ENCODE peak calls at places on chromosome X, in eight cellular contexts. One of them, this sample, is unnamed.

GRCh38 chrX:73758253-73758652 is 195.3 kb downstream of the CHIC1 start:
- DNase-seq in ovary: no peak
- DNase-seq in epithelial cell of esophagus: no peak
- DNase-seq in DND-41: no peak
- DNase-seq in astrocyte of the cerebellum: no peak
- DNase-seq in CD8-positive, alpha-beta T cell: no peak
- DNase-seq in cardiac muscle cell: no peak
- DNase-seq in transverse colon: no peak
- DNase-seq in this sample: no peak

GRCh38 chrX:81336455-81337144 is 134.7 kb downstream of the SH3BGRL start:
- DNase-seq in ovary: no peak
- DNase-seq in epithelial cell of esophagus: no peak
- DNase-seq in DND-41: no peak
- DNase-seq in astrocyte of the cerebellum: no peak
- DNase-seq in CD8-positive, alpha-beta T cell: no peak
- DNase-seq in cardiac muscle cell: no peak
- DNase-seq in transverse colon: no peak
- DNase-seq in this sample: no peak

GRCh38 chrX:106894392-106894909 is 8.7 kb downstream of the RIPPLY1 start:
- DNase-seq in ovary: peak
- DNase-seq in epithelial cell of esophagus: peak
- DNase-seq in DND-41: peak
- DNase-seq in astrocyte of the cerebellum: peak
- DNase-seq in CD8-positive, alpha-beta T cell: peak
- DNase-seq in cardiac muscle cell: peak
- DNase-seq in transverse colon: peak
- DNase-seq in this sample: peak

GRCh38 chrX:82648062-82648461 is 860.0 kb upstream of the POU3F4 start:
- DNase-seq in ovary: no peak
- DNase-seq in epithelial cell of esophagus: peak
- DNase-seq in DND-41: no peak
- DNase-seq in astrocyte of the cerebellum: peak
- DNase-seq in CD8-positive, alpha-beta T cell: no peak
- DNase-seq in cardiac muscle cell: no peak
- DNase-seq in transverse colon: no peak
- DNase-seq in this sample: no peak

GRCh38 chrX:108415891-108416290 is 22.3 kb downstream of the COL4A6 start:
- DNase-seq in ovary: no peak
- DNase-seq in epithelial cell of esophagus: no peak
- DNase-seq in DND-41: no peak
- DNase-seq in astrocyte of the cerebellum: peak
- DNase-seq in CD8-positive, alpha-beta T cell: no peak
- DNase-seq in cardiac muscle cell: no peak
- DNase-seq in transverse colon: no peak
- DNase-seq in this sample: no peak

GRCh38 chrX:53456254-53456653 is 22.1 kb upstream of the HSD17B10 start:
- DNase-seq in ovary: no peak
- DNase-seq in epithelial cell of esophagus: peak
- DNase-seq in DND-41: no peak
- DNase-seq in astrocyte of the cerebellum: no peak
- DNase-seq in CD8-positive, alpha-beta T cell: no peak
- DNase-seq in cardiac muscle cell: no peak
- DNase-seq in transverse colon: no peak
- DNase-seq in this sample: no peak

GRCh38 chrX:126063984-126064383 is 102.1 kb downstream of the DCAF12L2 start:
- DNase-seq in ovary: no peak
- DNase-seq in epithelial cell of esophagus: no peak
- DNase-seq in DND-41: no peak
- DNase-seq in astrocyte of the cerebellum: no peak
- DNase-seq in CD8-positive, alpha-beta T cell: no peak
- DNase-seq in cardiac muscle cell: no peak
- DNase-seq in transverse colon: no peak
- DNase-seq in this sample: no peak

GRCh38 chrX:71367396-71367795 is 1.2 kb downstream of the TAF1 start:
- DNase-seq in ovary: no peak
- DNase-seq in epithelial cell of esophagus: no peak
- DNase-seq in DND-41: no peak
- DNase-seq in astrocyte of the cerebellum: no peak
- DNase-seq in CD8-positive, alpha-beta T cell: no peak
- DNase-seq in cardiac muscle cell: no peak
- DNase-seq in transverse colon: no peak
- DNase-seq in this sample: no peak

GRCh38 chrX:35382966-35383365 is 415.2 kb upstream of the MAGEB16 start:
- DNase-seq in ovary: no peak
- DNase-seq in epithelial cell of esophagus: no peak
- DNase-seq in DND-41: no peak
- DNase-seq in astrocyte of the cerebellum: no peak
- DNase-seq in CD8-positive, alpha-beta T cell: no peak
- DNase-seq in cardiac muscle cell: no peak
- DNase-seq in transverse colon: no peak
- DNase-seq in this sample: no peak

GRCh38 chrX:152821145-152821765 is 9.3 kb downstream of the CETN2 start:
- DNase-seq in ovary: no peak
- DNase-seq in epithelial cell of esophagus: peak
- DNase-seq in DND-41: peak
- DNase-seq in astrocyte of the cerebellum: peak
- DNase-seq in CD8-positive, alpha-beta T cell: no peak
- DNase-seq in cardiac muscle cell: peak
- DNase-seq in transverse colon: peak
- DNase-seq in this sample: no peak

GRCh38 chrX:68834371-68835103 is 5.7 kb downstream of the EFNB1 start:
- DNase-seq in ovary: no peak
- DNase-seq in epithelial cell of esophagus: no peak
- DNase-seq in DND-41: no peak
- DNase-seq in astrocyte of the cerebellum: no peak
- DNase-seq in CD8-positive, alpha-beta T cell: no peak
- DNase-seq in cardiac muscle cell: no peak
- DNase-seq in transverse colon: no peak
- DNase-seq in this sample: no peak
- H3K4me3 ChIP-seq in ovary: no peak
- H3K4me3 ChIP-seq in epithelial cell of esophagus: peak
- H3K4me3 ChIP-seq in DND-41: no peak
- H3K4me3 ChIP-seq in astrocyte of the cerebellum: no peak
- H3K4me3 ChIP-seq in CD8-positive, alpha-beta T cell: no peak
- H3K4me3 ChIP-seq in cardiac muscle cell: no peak
- H3K4me3 ChIP-seq in transverse colon: no peak
- H3K4me3 ChIP-seq in this sample: no peak

DNA sequence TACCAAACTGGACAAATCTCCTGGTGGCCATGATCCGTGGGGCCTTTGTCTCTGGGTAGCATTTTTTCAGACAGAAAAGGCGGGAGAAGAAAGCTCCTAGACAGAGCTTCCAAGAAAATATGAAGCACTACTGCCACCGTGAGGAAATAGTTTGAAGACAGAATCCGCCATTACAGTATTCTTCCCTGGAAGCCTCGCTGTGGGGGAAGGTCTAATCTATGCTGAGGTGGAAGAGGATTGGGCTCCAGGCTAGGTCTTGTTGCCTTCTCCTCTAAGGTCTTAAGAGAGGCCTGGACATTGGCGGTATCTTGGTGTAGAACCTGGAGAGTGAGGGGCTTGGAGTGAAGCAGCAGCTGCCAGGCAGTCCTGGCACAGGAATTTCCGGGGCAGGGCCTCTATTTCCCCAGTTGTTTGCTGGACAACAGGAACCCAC is 218.9 kb downstream of the OR13H1 start:
- DNase-seq in ovary: peak
- DNase-seq in epithelial cell of esophagus: no peak
- DNase-seq in DND-41: no peak
- DNase-seq in astrocyte of the cerebellum: peak
- DNase-seq in CD8-positive, alpha-beta T cell: no peak
- DNase-seq in cardiac muscle cell: no peak
- DNase-seq in transverse colon: peak
- DNase-seq in this sample: peak
- TF ChIP-seq CTCF in ovary: peak
- TF ChIP-seq CTCF in epithelial cell of esophagus: no peak
- TF ChIP-seq CTCF in DND-41: no peak
- TF ChIP-seq CTCF in astrocyte of the cerebellum: peak
- TF ChIP-seq CTCF in CD8-positive, alpha-beta T cell: no peak
- TF ChIP-seq CTCF in cardiac muscle cell: no peak
- TF ChIP-seq CTCF in transverse colon: peak
- TF ChIP-seq CTCF in this sample: no peak

DNA sequence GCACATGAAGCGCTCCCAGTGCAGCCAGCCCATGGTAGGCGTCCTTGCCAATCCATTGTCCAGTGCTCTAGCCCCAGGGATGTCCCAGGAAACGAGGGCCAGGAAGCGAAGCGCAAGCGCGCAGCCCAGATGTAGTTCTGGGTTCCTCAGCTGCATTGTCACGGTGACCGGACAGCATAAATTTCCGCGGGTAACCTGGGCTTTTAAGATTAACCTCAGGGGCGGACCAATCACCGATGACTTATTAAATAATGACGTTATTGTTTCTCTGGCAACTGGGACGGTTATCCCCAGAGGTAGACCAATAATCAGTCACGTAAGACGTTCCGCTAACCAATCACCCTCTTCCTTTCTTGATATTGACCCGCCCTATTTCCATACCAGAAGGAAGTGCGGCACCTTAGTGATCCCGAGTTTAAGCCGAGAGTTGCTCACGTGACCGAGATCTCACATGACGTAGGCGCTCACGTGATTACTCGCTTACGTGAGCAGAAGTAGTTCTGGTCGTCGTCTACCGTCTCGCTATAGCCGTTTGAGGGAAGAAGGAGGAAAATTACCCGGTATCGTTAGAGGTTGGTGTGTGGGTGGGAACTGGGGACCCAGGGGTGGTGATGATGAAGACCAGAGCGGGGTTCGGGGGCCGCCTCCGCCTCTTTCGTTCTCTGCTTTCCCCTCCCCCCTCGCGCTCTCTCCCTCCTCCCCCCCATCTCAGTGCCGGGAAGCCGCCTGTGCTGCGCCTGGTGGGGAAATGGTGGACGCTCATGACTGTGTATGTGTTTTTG is at the start of the genes GLA and HNRNPH2:
- DNase-seq in ovary: peak
- DNase-seq in epithelial cell of esophagus: peak
- DNase-seq in DND-41: peak
- DNase-seq in astrocyte of the cerebellum: peak
- DNase-seq in CD8-positive, alpha-beta T cell: peak
- DNase-seq in cardiac muscle cell: peak
- DNase-seq in transverse colon: peak
- DNase-seq in this sample: peak
- H3K4me3 ChIP-seq in ovary: peak
- H3K4me3 ChIP-seq in epithelial cell of esophagus: peak
- H3K4me3 ChIP-seq in DND-41: peak
- H3K4me3 ChIP-seq in astrocyte of the cerebellum: peak
- H3K4me3 ChIP-seq in CD8-positive, alpha-beta T cell: peak
- H3K4me3 ChIP-seq in cardiac muscle cell: peak
- H3K4me3 ChIP-seq in transverse colon: peak
- H3K4me3 ChIP-seq in this sample: peak

GRCh38 chrX:121308276-121308805 is 260.9 kb downstream of the GLUD2 start:
- DNase-seq in ovary: no peak
- DNase-seq in epithelial cell of esophagus: peak
- DNase-seq in DND-41: peak
- DNase-seq in astrocyte of the cerebellum: peak
- DNase-seq in CD8-positive, alpha-beta T cell: no peak
- DNase-seq in cardiac muscle cell: peak
- DNase-seq in transverse colon: peak
- DNase-seq in this sample: peak
- TF ChIP-seq CTCF in ovary: no peak
- TF ChIP-seq CTCF in epithelial cell of esophagus: peak
- TF ChIP-seq CTCF in DND-41: peak
- TF ChIP-seq CTCF in astrocyte of the cerebellum: peak
- TF ChIP-seq CTCF in CD8-positive, alpha-beta T cell: no peak
- TF ChIP-seq CTCF in cardiac muscle cell: peak
- TF ChIP-seq CTCF in transverse colon: no peak
- TF ChIP-seq CTCF in this sample: no peak

DNA sequence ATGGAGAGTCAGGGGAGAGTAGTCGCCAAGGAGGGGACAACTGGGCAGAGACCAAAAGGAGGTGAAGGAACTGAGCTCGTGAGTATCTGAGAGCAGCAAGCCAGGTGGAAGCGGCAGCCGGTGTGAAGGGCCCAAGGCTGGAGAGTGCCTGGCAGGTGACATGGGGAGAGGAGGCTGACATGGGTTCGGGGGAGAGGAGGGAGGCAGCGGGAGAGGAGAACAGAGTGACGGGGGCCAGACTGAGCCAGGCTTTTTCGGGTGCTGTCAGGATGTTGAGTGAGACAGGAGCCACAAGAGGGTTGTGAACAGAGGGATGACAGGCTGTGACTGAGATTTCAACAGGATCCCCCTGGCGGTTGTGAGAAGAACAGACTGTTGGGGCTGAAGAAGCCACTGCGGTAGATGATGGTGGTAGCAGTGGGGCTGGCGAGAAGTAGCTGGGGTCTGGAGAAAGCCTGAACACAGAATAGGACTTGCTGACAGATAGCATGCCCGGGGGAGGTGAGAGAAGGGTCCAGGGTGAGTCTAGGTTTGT is 5.7 kb downstream of the ELK1 start:
- DNase-seq in ovary: no peak
- DNase-seq in epithelial cell of esophagus: peak
- DNase-seq in DND-41: no peak
- DNase-seq in astrocyte of the cerebellum: no peak
- DNase-seq in CD8-positive, alpha-beta T cell: no peak
- DNase-seq in cardiac muscle cell: peak
- DNase-seq in transverse colon: no peak
- DNase-seq in this sample: peak
- H3K4me3 ChIP-seq in ovary: no peak
- H3K4me3 ChIP-seq in epithelial cell of esophagus: no peak
- H3K4me3 ChIP-seq in DND-41: no peak
- H3K4me3 ChIP-seq in astrocyte of the cerebellum: no peak
- H3K4me3 ChIP-seq in CD8-positive, alpha-beta T cell: no peak
- H3K4me3 ChIP-seq in cardiac muscle cell: no peak
- H3K4me3 ChIP-seq in transverse colon: no peak
- H3K4me3 ChIP-seq in this sample: no peak

GRCh38 chrX:119067023-119067739 is 5.6 kb upstream of the CT47C1 start:
- DNase-seq in ovary: peak
- DNase-seq in epithelial cell of esophagus: peak
- DNase-seq in DND-41: peak
- DNase-seq in astrocyte of the cerebellum: peak
- DNase-seq in CD8-positive, alpha-beta T cell: peak
- DNase-seq in cardiac muscle cell: peak
- DNase-seq in transverse colon: peak
- DNase-seq in this sample: peak
- TF ChIP-seq CTCF in ovary: peak
- TF ChIP-seq CTCF in epithelial cell of esophagus: peak
- TF ChIP-seq CTCF in DND-41: peak
- TF ChIP-seq CTCF in astrocyte of the cerebellum: peak
- TF ChIP-seq CTCF in CD8-positive, alpha-beta T cell: no peak
- TF ChIP-seq CTCF in cardiac muscle cell: peak
- TF ChIP-seq CTCF in transverse colon: peak
- TF ChIP-seq CTCF in this sample: peak

This sample was measured in HL-60.